ENCODE peak calls at places on chromosomes 3 and 15, in eight cellular contexts. R is kidney epithelial cell, Z is epithelial cell of esophagus, I is A549, D is upper lobe of right lung, T is astrocyte of the spinal cord, U is fibroblast of lung, Q is foreskin fibroblast. C is an unnamed sample.

GRCh38 chr15:62958528-62958927 is 84.0 kb upstream of the TPM1 start:
- DNase-seq in R (no peak), Z (no peak), I (no peak), D (no peak), T (no peak), U (no peak), Q (peak), C (no peak)

GRCh38 chr3:151835751-151836550 is 22.0 kb downstream of the AADAC start:
- DNase-seq in R (peak), Z (no peak), I (peak), D (no peak), T (peak), U (peak), Q (peak), C (peak)

GRCh38 chr3:62201438-62202035 is 171.8 kb downstream of the FEZF2 start:
- DNase-seq in R (no peak), Z (peak), I (peak), D (no peak), T (peak), U (peak), Q (peak), C (peak)

GRCh38 chr3:9279959-9280358 is 30.5 kb upstream of the SRGAP3 start:
- DNase-seq in R (peak), Z (peak), I (no peak), D (no peak), T (peak), U (peak), Q (peak), C (peak)

GRCh38 chr3:57068437-57069089 is 8.1 kb downstream of the SPATA12 start:
- DNase-seq in R (peak), Z (peak), I (peak), D (no peak), T (peak), U (peak), Q (peak), C (peak)

GRCh38 chr3:124318014-124318413 is 326.1 kb upstream of the ROPN1 start:
- DNase-seq in R (no peak), Z (no peak), I (no peak), D (no peak), T (no peak), U (no peak), Q (no peak), C (no peak)

GRCh38 chr15:79673416-79674123 is 223.2 kb downstream of the MTHFS start:
- DNase-seq in R (no peak), Z (peak), I (peak), D (no peak), T (peak), U (peak), Q (peak), C (peak)

GRCh38 chr3:37029111-37029510 is 35.8 kb downstream of the MLH1 start:
- DNase-seq in R (no peak), Z (no peak), I (no peak), D (no peak), T (no peak), U (no peak), Q (no peak), C (no peak)

GRCh38 chr3:14488286-14489036 is 51.7 kb downstream of the GRIP2 start:
- DNase-seq in R (no peak), Z (peak), I (no peak), D (peak), T (no peak), U (no peak), Q (peak), C (no peak)

GRCh38 chr3:186386883-186387560 is 25.0 kb upstream of the DGKG start:
- DNase-seq in R (no peak), Z (peak), I (no peak), D (no peak), T (no peak), U (no peak), Q (no peak), C (peak)

DNA sequence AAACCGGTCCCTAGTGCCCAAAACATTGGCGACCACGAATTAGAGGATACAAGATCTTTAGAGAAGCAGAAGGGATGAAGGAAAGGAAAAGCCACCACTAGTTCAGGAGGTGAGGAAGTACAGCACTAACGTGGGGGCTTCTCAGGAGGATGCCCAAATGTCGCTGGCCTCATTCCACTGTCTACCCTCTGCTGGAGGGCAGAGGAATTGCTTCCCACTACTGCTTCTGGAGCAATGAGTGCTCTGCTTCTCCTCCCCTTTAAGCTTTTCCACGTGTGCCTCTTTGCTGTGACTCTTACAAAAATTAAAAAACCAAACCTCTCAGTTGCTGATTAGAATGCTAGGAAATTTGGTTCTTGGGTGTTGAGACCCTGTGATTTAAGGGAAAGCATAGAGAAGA is 281.3 kb downstream of the CLSTN2 start:
- DNase-seq in R (no peak), Z (peak), I (peak), D (no peak), T (no peak), U (no peak), Q (no peak), C (peak)
- TF ChIP-seq CTCF in R (peak), Z (peak), I (no peak), D (peak), T (peak), U (peak), Q (peak), C (peak)

DNA sequence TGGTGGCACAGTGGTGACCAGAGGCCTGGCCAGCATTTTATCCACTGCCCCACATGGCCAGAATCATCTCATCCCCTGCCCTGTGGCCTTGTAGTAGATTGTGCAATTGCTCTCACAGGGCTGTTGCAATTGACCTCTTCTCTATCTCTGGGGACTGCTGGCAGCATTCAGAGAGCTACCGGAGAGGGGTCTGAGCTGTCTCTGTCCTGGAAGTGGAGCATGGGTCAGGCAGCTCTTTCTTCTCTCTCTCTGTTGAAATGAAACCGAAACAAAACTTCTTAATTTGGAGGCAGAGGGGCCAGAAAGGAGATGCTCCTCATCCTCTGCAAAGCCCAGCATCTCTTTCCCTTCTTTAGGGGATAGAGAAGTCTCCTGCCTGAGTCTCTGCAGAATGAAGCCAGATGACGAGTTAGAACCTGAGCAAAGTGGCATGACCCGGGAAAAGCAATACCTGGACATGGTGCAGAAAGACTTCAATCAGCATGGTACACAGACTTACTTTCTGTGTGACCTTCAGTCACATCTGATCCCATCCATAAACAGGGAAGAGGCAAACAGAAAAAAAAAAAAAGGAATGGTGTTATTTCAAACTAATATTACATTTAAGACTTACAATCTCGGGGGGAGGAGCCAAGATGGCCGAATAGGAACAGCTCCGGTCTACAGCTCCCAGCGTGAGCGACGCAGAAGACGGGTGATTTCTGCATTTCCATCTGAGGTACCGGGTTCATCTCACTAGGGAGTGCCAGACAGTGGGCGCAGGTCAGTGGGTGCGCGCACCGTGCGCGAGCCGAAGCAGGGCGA is 144.5 kb upstream of the BCL6 start:
- DNase-seq in R (no peak), Z (no peak), I (no peak), D (no peak), T (no peak), U (no peak), Q (peak), C (peak)
- H3K4me3 ChIP-seq in R (no peak), Z (no peak), I (no peak), D (no peak), T (no peak), U (no peak), Q (no peak), C (no peak)

GRCh38 chr15:29740692-29741311 is 81.5 kb downstream of the TJP1 start:
- DNase-seq in R (no peak), Z (no peak), I (no peak), D (no peak), T (no peak), U (no peak), Q (peak), C (no peak)
- TF ChIP-seq CTCF in R (peak), Z (no peak), I (peak), D (no peak), T (peak), U (peak), Q (peak), C (peak)

DNA sequence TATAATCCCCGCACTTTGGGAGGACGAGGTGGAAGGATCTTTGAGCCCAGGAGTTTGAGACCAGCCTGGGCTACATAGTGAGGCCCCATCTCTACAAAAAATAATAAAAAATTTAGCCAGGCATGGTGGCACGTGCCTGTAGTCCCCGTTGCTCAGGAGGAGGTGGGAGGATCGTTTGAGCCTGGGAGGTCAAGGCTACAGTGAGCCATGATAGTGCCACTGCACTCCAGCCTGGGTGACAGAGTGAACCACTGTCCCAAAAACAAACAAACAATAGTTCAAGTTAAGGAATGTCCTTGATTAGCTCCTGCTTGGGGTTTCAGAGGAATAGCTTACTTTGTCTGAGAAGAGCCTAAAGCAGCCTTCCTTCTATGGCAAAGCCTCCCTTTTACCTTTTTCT is 51.7 kb upstream of the AMOTL2 start:
- DNase-seq in R (no peak), Z (no peak), I (no peak), D (no peak), T (no peak), U (no peak), Q (no peak), C (no peak)
- H3K4me3 ChIP-seq in R (no peak), Z (no peak), I (no peak), D (no peak), T (no peak), U (no peak), Q (no peak), C (no peak)

GRCh38 chr15:98855067-98855814 is 152.4 kb downstream of the PGPEP1L start:
- DNase-seq in R (no peak), Z (peak), I (no peak), D (no peak), T (no peak), U (no peak), Q (no peak), C (no peak)

GRCh38 chr15:98853593-98854420 is 153.8 kb downstream of the PGPEP1L start:
- DNase-seq in R (no peak), Z (peak), I (no peak), D (peak), T (peak), U (no peak), Q (peak), C (peak)

GRCh38 chr15:98853161-98853560 is 154.4 kb downstream of the PGPEP1L start:
- DNase-seq in R (no peak), Z (peak), I (peak), D (peak), T (peak), U (peak), Q (peak), C (peak)

GRCh38 chr15:98854496-98854895 is 153.1 kb downstream of the PGPEP1L start:
- DNase-seq in R (no peak), Z (no peak), I (no peak), D (no peak), T (no peak), U (no peak), Q (no peak), C (no peak)

GRCh38 chr15:98850991-98851776 is 156.4 kb downstream of the PGPEP1L start:
- DNase-seq in R (no peak), Z (peak), I (peak), D (peak), T (peak), U (peak), Q (peak), C (peak)
- TF ChIP-seq CTCF in R (peak), Z (peak), I (peak), D (peak), T (peak), U (peak), Q (peak), C (peak)

DNA sequence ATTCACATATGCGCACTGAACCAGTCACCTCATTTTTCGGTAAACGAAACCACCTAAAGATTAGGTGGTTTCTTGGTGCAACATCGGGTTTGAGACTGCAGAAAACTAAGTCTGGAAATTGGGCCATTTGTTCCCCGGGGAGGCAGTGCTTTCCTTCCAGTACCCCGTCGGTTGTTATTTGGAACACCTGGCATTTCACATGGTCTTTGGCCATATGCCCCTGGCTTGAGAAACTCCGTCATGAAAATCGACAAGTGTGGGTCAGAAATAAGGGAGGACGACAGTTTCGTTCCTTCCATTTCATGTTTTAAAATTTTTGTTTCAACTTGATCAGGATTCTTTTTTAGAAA is 544 bp upstream of the GATM start:
- DNase-seq in R (no peak), Z (no peak), I (no peak), D (no peak), T (no peak), U (no peak), Q (no peak), C (no peak)
- H3K4me3 ChIP-seq in R (peak), Z (no peak), I (peak), D (peak), T (no peak), U (no peak), Q (no peak), C (no peak)

GRCh38 chr3:127196466-127197299 is 3.8 kb downstream of the PRR23E start:
- DNase-seq in R (no peak), Z (no peak), I (no peak), D (no peak), T (no peak), U (no peak), Q (no peak), C (no peak)
- TF ChIP-seq CTCF in R (no peak), Z (no peak), I (no peak), D (no peak), T (no peak), U (no peak), Q (no peak), C (no peak)

GRCh38 chr3:50617911-50618481 is 1.0 kb downstream of the MAPKAPK3 start:
- DNase-seq in R (no peak), Z (no peak), I (no peak), D (peak), T (no peak), U (no peak), Q (peak), C (peak)

GRCh38 chr3:50622881-50623280 is 5.9 kb downstream of the MAPKAPK3 start:
- DNase-seq in R (no peak), Z (no peak), I (no peak), D (no peak), T (no peak), U (no peak), Q (no peak), C (no peak)

GRCh38 chr3:50620420-50620819 is 3.5 kb downstream of the MAPKAPK3 start:
- DNase-seq in R (no peak), Z (no peak), I (no peak), D (peak), T (no peak), U (no peak), Q (no peak), C (no peak)

GRCh38 chr3:50623840-50624474 is 7.0 kb downstream of the MAPKAPK3 start:
- DNase-seq in R (no peak), Z (no peak), I (no peak), D (no peak), T (no peak), U (peak), Q (peak), C (no peak)

DNA sequence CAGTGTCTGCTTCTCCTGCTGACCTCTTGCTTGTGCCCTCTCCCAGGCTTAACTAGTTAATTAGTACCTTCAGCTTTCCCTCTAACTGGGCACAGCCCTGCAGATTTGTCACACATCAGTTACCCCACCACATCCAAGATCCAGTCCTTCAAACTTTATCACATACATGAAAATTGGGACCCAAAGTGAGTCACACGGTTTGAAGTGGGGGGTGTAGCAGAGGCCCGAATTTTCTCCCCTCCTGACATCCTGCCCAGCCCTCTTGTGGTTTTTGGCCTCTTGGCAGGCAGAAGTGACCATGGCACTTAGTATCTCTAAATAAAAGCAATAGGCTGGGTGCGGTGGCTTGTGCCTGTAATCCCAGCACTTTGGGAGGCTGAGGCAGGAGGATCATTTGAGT is 3.9 kb downstream of the MAPKAPK3 start:
- DNase-seq in R (no peak), Z (no peak), I (no peak), D (no peak), T (no peak), U (peak), Q (peak), C (peak)
- H3K4me3 ChIP-seq in R (no peak), Z (no peak), I (no peak), D (no peak), T (no peak), U (no peak), Q (no peak), C (no peak)

DNA sequence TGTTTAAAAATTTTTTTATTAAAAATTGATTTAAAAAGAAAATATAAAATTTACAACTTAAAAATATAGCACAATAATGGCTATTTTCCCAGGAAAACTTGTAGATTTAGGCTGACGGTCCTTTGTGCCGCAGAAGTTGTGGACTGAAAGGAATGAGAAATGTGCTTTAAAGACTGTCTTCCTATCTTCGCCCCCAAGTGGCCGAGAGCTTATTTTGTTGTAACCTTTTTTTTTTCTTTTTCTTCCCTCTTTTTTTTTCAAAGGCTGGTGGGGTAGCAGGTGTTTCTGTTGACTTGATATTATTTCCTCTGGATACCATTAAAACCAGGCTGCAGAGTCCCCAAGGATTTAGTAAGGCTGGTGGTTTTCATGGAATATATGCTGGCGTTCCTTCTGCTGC is 15.5 kb downstream of the SLC25A26 start:
- DNase-seq in R (no peak), Z (no peak), I (no peak), D (no peak), T (peak), U (no peak), Q (peak), C (peak)
- TF ChIP-seq CTCF in R (peak), Z (no peak), I (no peak), D (no peak), T (peak), U (peak), Q (peak), C (peak)

DNA sequence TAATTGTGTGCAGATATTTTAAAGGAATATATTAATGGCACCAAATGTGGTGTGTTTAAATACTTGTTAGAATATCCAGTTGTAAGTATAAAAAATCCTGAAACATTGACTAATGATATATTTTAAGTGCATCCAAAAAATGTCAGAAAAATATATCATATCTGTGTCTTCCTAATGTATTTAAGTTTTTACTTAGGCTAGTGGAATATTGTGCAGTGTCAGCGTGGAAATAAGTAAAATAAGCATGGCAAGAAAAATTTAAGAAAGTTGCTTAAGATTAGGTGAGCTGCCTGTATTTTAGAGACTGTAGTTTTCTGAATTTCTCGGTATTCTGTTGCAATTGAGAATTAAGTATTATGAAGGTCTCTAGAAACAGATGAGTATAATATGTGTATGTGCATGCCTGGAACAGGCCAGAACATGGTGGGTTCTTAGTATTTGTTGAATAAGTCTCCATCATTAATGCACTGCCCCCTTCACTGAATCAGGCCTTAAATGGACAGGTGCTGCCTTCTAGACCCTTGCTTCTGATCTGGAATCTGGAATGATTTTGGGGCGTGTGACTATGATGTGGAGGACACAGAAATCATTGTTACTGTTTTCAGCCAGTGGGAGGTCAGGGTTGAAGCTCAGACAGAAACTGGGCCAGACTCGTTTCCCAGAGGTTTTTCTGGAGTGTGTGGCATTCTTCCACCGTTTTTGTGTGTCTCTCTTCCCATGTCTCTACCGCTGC is 86.1 kb downstream of the TRAK1 start:
- DNase-seq in R (no peak), Z (no peak), I (no peak), D (no peak), T (no peak), U (no peak), Q (no peak), C (no peak)
- H3K4me3 ChIP-seq in R (no peak), Z (no peak), I (no peak), D (no peak), T (no peak), U (no peak), Q (no peak), C (no peak)

C was measured in fibroblast of mammary gland.